ENCODE peak calls at places on chromosome 17, in four cellular contexts. One of them, this sample, is unnamed.

GRCh38 chr17:45936610-45937009 is 42.3 kb downstream of the MAPT start:
- DNase-seq in amygdala: no peak
- DNase-seq in cardiac fibroblast: no peak
- DNase-seq in NCI-H1092: peak; percentile 78
- DNase-seq in this sample: no peak

GRCh38 chr17:69358688-69359596 is 32.0 kb upstream of the ABCA5 start:
- DNase-seq in amygdala: no peak
- DNase-seq in cardiac fibroblast: no peak
- DNase-seq in NCI-H1092: peak; percentile 17
- DNase-seq in this sample: no peak

GRCh38 chr17:8057691-8058114 is 18.8 kb downstream of the ALOX15B start:
- DNase-seq in amygdala: no peak
- DNase-seq in cardiac fibroblast: peak; percentile 87
- DNase-seq in NCI-H1092: peak; percentile 34
- DNase-seq in this sample: peak; percentile 37

GRCh38 chr17:2063306-2064146 is 8.6 kb downstream of the HIC1 start:
- DNase-seq in amygdala: no peak
- DNase-seq in cardiac fibroblast: peak; percentile 81
- DNase-seq in NCI-H1092: no peak
- DNase-seq in this sample: no peak

GRCh38 chr17:9977175-9977574 is 72.1 kb upstream of the RCVRN start:
- DNase-seq in amygdala: no peak
- DNase-seq in cardiac fibroblast: no peak
- DNase-seq in NCI-H1092: no peak
- DNase-seq in this sample: no peak

GRCh38 chr17:54968954-54969400 is 412 bp downstream of the STXBP4 start:
- DNase-seq in amygdala: peak; percentile 49
- DNase-seq in cardiac fibroblast: peak; percentile 42
- DNase-seq in NCI-H1092: no peak
- DNase-seq in this sample: no peak

GRCh38 chr17:44905006-44906000 is 6.1 kb upstream of the EFTUD2 start:
- DNase-seq in amygdala: no peak
- DNase-seq in cardiac fibroblast: no peak
- DNase-seq in NCI-H1092: no peak
- DNase-seq in this sample: peak; percentile 79

GRCh38 chr17:82367724-82368524 is 3.6 kb upstream of the UTS2R start:
- DNase-seq in amygdala: no peak
- DNase-seq in cardiac fibroblast: no peak
- DNase-seq in NCI-H1092: no peak
- DNase-seq in this sample: no peak

GRCh38 chr17:7308625-7309433 is 1.4 kb downstream of the EIF5A start:
- DNase-seq in amygdala: no peak
- DNase-seq in cardiac fibroblast: peak; percentile 83
- DNase-seq in NCI-H1092: no peak
- DNase-seq in this sample: peak; percentile 19

GRCh38 chr17:65785109-65785508 is 223.7 kb upstream of the AXIN2 start:
- DNase-seq in amygdala: no peak
- DNase-seq in cardiac fibroblast: peak; percentile 95
- DNase-seq in NCI-H1092: no peak
- DNase-seq in this sample: no peak

GRCh38 chr17:1036171-1036844 is 39.4 kb downstream of the TIMM22 start:
- DNase-seq in amygdala: no peak
- DNase-seq in cardiac fibroblast: no peak
- DNase-seq in NCI-H1092: no peak
- DNase-seq in this sample: no peak

GRCh38 chr17:3893720-3894116 is 865 bp upstream of the CAMKK1 start:
- DNase-seq in amygdala: no peak
- DNase-seq in cardiac fibroblast: no peak
- DNase-seq in NCI-H1092: no peak
- DNase-seq in this sample: no peak

GRCh38 chr17:81660441-81660840 is 4.1 kb upstream of the PDE6G start:
- DNase-seq in amygdala: no peak
- DNase-seq in cardiac fibroblast: no peak
- DNase-seq in NCI-H1092: no peak
- DNase-seq in this sample: no peak

GRCh38 chr17:78791840-78792709 is 10.0 kb upstream of the CYTH1 start:
- DNase-seq in amygdala: no peak
- DNase-seq in cardiac fibroblast: no peak
- DNase-seq in NCI-H1092: no peak
- DNase-seq in this sample: no peak

GRCh38 chr17:8224891-8225812 is 14.8 kb upstream of the AURKB start:
- DNase-seq in amygdala: no peak
- DNase-seq in cardiac fibroblast: no peak
- DNase-seq in NCI-H1092: no peak
- DNase-seq in this sample: no peak